ENCODE peak calls at places on chromosome 1, in nine cellular contexts. E is stomach, U is adrenal gland, W is colonic mucosa, M is HCT116, J is kidney, F is fibroblast of lung, G is spleen, O is heart left ventricle. L is an unnamed sample. For H3K4me1, the result is how much of the 10 kb centered on the place peaks cover.

GRCh38 chr1:226181996-226182714 is 4.4 kb downstream of the ACBD3 start:
- DNase-seq in F (peak), G (no peak), U (peak), O (peak), J (no peak), M (peak), W (peak), E (peak), L (peak)

GRCh38 chr1:1550591-1551432 is 10.4 kb upstream of the TMEM240 start:
- DNase-seq in J (no peak), G (no peak), U (no peak), E (no peak), F (no peak), M (no peak), W (no peak), O (no peak), L (peak)

GRCh38 chr1:206704239-206704638 is 19.5 kb downstream of the MAPKAPK2 start:
- DNase-seq in M (no peak), F (no peak), U (no peak), E (no peak), O (no peak), G (no peak), J (no peak), W (no peak), L (no peak)

GRCh38 chr1:230850547-230850946 is 17.8 kb downstream of the C1orf198 start:
- DNase-seq in M (no peak), E (no peak), J (no peak), W (no peak), U (no peak), O (no peak), G (no peak), F (no peak), L (no peak)

GRCh38 chr1:77990629-77991204 is 11.8 kb upstream of the FUBP1 start:
- DNase-seq in F (no peak), W (no peak), E (no peak), G (no peak), M (no peak), J (no peak), O (no peak), U (no peak), L (no peak)

GRCh38 chr1:57265105-57265504 is 158.8 kb downstream of the DAB1 start:
- DNase-seq in U (no peak), E (no peak), M (no peak), O (no peak), W (no peak), F (no peak), G (no peak), J (no peak), L (no peak)

GRCh38 chr1:193411771-193412170 is 225.4 kb upstream of the B3GALT2 start:
- DNase-seq in M (no peak), W (no peak), G (no peak), F (no peak), J (no peak), O (no peak), E (no peak), U (no peak), L (no peak)

GRCh38 chr1:109370712-109371270 is 26.9 kb downstream of the SORT1 start:
- DNase-seq in O (no peak), G (no peak), U (no peak), W (no peak), F (peak), J (no peak), M (no peak), E (no peak), L (no peak)

GRCh38 chr1:44950434-44950833 is 36.0 kb downstream of the EIF2B3 start:
- DNase-seq in J (no peak), W (no peak), E (no peak), G (no peak), U (no peak), F (no peak), O (no peak), M (no peak), L (no peak)
- H3K4me1 ChIP-seq in J (under half), W (under half), E (under half), G (under half), U (under half), F (under half), O (under half), M (under half), L (under half)

GRCh38 chr1:5829414-5829813 is 162.8 kb downstream of the NPHP4 start:
- DNase-seq in U (no peak), F (no peak), M (no peak), W (no peak), O (no peak), J (no peak), E (no peak), G (peak), L (no peak)

GRCh38 chr1:5831600-5832335 is 160.5 kb downstream of the NPHP4 start:
- DNase-seq in E (no peak), O (no peak), W (no peak), U (no peak), G (no peak), M (no peak), F (no peak), J (peak), L (no peak)

GRCh38 chr1:5828322-5828935 is 163.8 kb downstream of the NPHP4 start:
- DNase-seq in E (no peak), O (no peak), W (no peak), G (peak), U (no peak), F (no peak), M (no peak), J (peak), L (no peak)

GRCh38 chr1:5832916-5833895 is 159.0 kb downstream of the NPHP4 start:
- DNase-seq in M (no peak), O (no peak), U (no peak), J (peak), F (no peak), W (no peak), G (no peak), E (no peak), L (no peak)

GRCh38 chr1:5830771-5831599 is 161.2 kb downstream of the NPHP4 start:
- DNase-seq in G (no peak), J (peak), E (no peak), F (no peak), U (no peak), O (no peak), M (no peak), W (no peak), L (no peak)
- TF ChIP-seq CTCF in G (no peak), J (no peak), E (no peak), F (no peak), U (no peak), O (no peak), M (peak), W (no peak), L (no peak)

DNA sequence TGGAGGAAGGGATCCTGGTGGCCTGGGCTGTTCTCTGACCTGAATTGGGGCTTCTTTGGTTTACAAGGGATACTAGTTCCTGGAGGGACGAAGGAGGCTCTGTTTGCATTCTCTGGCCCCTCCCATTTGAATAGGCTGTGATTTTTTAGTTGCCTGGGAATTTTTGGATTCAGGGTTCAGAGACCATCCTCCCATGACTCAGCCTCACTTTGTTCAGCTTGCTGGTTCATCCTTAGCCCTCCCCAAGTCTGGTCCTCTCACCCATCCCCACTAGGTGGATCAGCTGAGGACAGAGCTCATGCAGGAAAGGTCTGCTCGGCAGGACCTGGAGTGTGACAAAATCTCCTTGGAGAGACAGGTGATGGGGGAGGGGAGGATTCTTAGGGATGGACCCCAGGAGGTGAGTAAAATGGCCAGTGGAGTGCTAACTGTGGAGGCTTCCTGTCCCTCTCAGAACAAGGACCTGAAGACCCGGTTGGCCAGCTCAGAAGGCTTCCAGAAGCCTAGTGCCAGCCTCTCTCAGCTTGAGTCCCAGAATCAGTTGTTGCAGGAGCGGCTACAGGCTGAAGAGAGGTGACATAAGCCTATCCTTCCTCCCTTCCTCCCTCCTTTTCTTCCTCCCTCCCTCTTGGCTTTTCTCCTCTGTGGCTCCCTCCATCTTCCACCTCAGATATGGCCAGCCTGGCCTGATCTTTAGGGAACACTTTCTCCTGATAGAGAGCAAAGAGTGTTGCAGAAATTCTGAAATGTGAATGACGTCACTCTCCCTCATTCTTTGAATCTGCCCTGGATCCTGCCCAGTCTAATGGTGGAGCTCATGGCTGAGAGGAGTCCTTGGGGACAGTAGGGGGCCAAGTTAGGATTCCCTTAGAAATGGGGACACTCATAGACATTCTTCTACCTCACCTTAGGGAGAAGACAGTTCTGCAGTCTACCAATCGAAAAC is 4.5 kb upstream of the TUFT1 start:
- DNase-seq in O (no peak), E (no peak), W (no peak), F (peak), M (no peak), U (no peak), J (no peak), G (no peak), L (no peak)
- H3K4me1 ChIP-seq in O (under half), E (under half), W (under half), F (under half), M (under half), U (under half), J (under half), G (under half), L (under half)

DNA sequence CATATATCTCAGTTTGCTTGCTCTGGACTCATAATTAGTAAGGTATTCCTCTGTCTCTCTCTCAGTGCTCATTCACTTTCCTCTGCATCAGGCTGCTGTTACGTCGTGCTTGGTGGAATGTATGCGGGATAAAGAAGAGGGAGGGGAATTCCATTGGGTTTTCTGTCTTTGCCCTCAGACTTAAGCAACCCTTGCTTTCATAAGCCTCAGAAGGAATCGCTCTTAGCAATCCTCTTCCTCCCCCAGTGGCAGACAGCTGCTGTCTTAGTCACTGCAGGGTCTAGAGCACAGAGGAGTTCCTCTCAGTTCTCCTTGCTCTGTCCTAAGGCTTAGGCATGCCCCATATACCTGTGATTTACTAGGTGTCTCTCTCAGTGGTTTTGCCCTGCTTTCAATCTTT is 19.1 kb upstream of the NTMT2 start:
- DNase-seq in W (no peak), F (peak), G (no peak), O (no peak), M (no peak), J (no peak), E (no peak), U (no peak), L (no peak)
- TF ChIP-seq CTCF in W (no peak), F (peak), G (no peak), O (no peak), M (no peak), J (no peak), E (no peak), U (no peak), L (no peak)

L was measured in psoas muscle.